ENCODE peak calls at places on chromosome 10, in six cellular contexts. R is K562, T is SK-N-SH, U is IMR-90, D is HepG2, N is GM12878. L is an unnamed sample.

GRCh38 chr10:31928531-31929259 is at the start of gene ARHGAP12:
- DNase-seq in D (peak), U (peak), T (peak), R (peak), N (no peak), L (peak)

GRCh38 chr10:116521424-116522305 is 24.1 kb upstream of the PNLIP start:
- DNase-seq in T (peak), N (no peak), R (peak), U (peak), D (peak), L (peak)

GRCh38 chr10:112585960-112586359 is 138.9 kb downstream of the VTI1A start:
- DNase-seq in U (no peak), T (no peak), N (no peak), D (no peak), R (no peak), L (no peak)

GRCh38 chr10:5956146-5956914 is 21.0 kb downstream of the IL15RA start:
- DNase-seq in U (no peak), R (no peak), T (no peak), N (no peak), D (no peak), L (no peak)

GRCh38 chr10:59536151-59536550 is 173.5 kb downstream of the SLC16A9 start:
- DNase-seq in D (no peak), R (no peak), T (peak), U (peak), N (no peak), L (no peak)

GRCh38 chr10:111128331-111129167 is 51.7 kb downstream of the ADRA2A start:
- DNase-seq in R (peak), N (no peak), U (peak), T (no peak), D (no peak), L (peak)

GRCh38 chr10:83515001-83515400 is 624.3 kb upstream of the GHITM start:
- DNase-seq in R (no peak), D (no peak), N (no peak), U (no peak), T (no peak), L (no peak)

GRCh38 chr10:82340166-82340565 is 465.2 kb downstream of the NRG3 start:
- DNase-seq in R (no peak), U (no peak), D (no peak), T (no peak), N (no peak), L (no peak)

GRCh38 chr10:11593612-11594011 is 17.8 kb downstream of the USP6NL start:
- DNase-seq in U (no peak), R (no peak), T (no peak), N (no peak), D (no peak), L (no peak)

GRCh38 chr10:97882142-97883091 is 32.8 kb downstream of the GOLGA7B start:
- DNase-seq in U (peak), R (no peak), N (no peak), T (no peak), D (no peak), L (peak)

GRCh38 chr10:71347587-71348395 is 28.7 kb downstream of the SLC29A3 start:
- DNase-seq in D (peak), T (no peak), R (no peak), N (no peak), U (no peak), L (no peak)

GRCh38 chr10:111137587-111137986 is 60.8 kb downstream of the ADRA2A start:
- DNase-seq in U (no peak), R (no peak), D (peak), T (no peak), N (no peak), L (no peak)

GRCh38 chr10:125033146-125033924 is 91.4 kb downstream of the ZRANB1 start:
- DNase-seq in N (no peak), R (no peak), U (no peak), T (no peak), D (no peak), L (no peak)

GRCh38 chr10:113087082-113088029 is 137.3 kb downstream of the TCF7L2 start:
- DNase-seq in U (peak), D (peak), T (no peak), R (peak), N (no peak), L (peak)

GRCh38 chr10:118955531-118956252 is 73.8 kb upstream of the NANOS1 start:
- DNase-seq in T (no peak), U (no peak), R (no peak), N (no peak), D (no peak), L (no peak)

GRCh38 chr10:73209705-73210104 is 37.4 kb downstream of the DNAJC9 start:
- DNase-seq in N (no peak), T (no peak), R (no peak), D (no peak), U (peak), L (no peak)

GRCh38 chr10:4748726-4749443 is 77.1 kb upstream of the AKR1E2 start:
- DNase-seq in N (no peak), T (no peak), D (no peak), R (no peak), U (no peak), L (no peak)

GRCh38 chr10:71623098-71623985 is 96.2 kb downstream of the C10orf105 start:
- DNase-seq in U (peak), T (no peak), R (peak), D (no peak), N (no peak), L (peak)

GRCh38 chr10:71156436-71156835 is 55.9 kb upstream of the UNC5B start:
- DNase-seq in R (no peak), T (no peak), D (no peak), N (no peak), U (no peak), L (no peak)

GRCh38 chr10:93294004-93294403 is 188.1 kb downstream of the MYOF start:
- DNase-seq in D (no peak), U (no peak), R (no peak), T (no peak), N (no peak), L (peak)

GRCh38 chr10:80526742-80527141 is 11.0 kb upstream of the SH2D4B start:
- DNase-seq in U (no peak), D (no peak), N (no peak), R (no peak), T (no peak), L (no peak)

GRCh38 chr10:4983615-4984216 is 19.9 kb downstream of the AKR1C2 start:
- DNase-seq in R (no peak), T (no peak), U (no peak), N (no peak), D (peak), L (no peak)

GRCh38 chr10:125711110-125711750 is 8.3 kb upstream of the EDRF1 start:
- DNase-seq in N (no peak), D (peak), U (no peak), R (peak), T (no peak), L (no peak)

GRCh38 chr10:131806646-131807317 is 94.0 kb upstream of the PPP2R2D start:
- DNase-seq in N (no peak), T (no peak), U (no peak), D (no peak), R (no peak), L (no peak)

GRCh38 chr10:105041956-105042355 is 400.9 kb downstream of the SORCS3 start:
- DNase-seq in U (no peak), T (no peak), D (no peak), N (no peak), R (no peak), L (no peak)

GRCh38 chr10:47368431-47369180 is 15.5 kb downstream of the ZNF488 start:
- DNase-seq in N (no peak), U (no peak), D (no peak), R (no peak), T (no peak), L (no peak)

GRCh38 chr10:29709484-29710002 is 74.8 kb upstream of the SVIL start:
- DNase-seq in U (no peak), R (no peak), D (no peak), T (no peak), N (no peak), L (no peak)

GRCh38 chr10:34194259-34194658 is 620.8 kb downstream of the PARD3 start:
- DNase-seq in T (peak), U (peak), N (no peak), R (no peak), D (no peak), L (no peak)

DNA sequence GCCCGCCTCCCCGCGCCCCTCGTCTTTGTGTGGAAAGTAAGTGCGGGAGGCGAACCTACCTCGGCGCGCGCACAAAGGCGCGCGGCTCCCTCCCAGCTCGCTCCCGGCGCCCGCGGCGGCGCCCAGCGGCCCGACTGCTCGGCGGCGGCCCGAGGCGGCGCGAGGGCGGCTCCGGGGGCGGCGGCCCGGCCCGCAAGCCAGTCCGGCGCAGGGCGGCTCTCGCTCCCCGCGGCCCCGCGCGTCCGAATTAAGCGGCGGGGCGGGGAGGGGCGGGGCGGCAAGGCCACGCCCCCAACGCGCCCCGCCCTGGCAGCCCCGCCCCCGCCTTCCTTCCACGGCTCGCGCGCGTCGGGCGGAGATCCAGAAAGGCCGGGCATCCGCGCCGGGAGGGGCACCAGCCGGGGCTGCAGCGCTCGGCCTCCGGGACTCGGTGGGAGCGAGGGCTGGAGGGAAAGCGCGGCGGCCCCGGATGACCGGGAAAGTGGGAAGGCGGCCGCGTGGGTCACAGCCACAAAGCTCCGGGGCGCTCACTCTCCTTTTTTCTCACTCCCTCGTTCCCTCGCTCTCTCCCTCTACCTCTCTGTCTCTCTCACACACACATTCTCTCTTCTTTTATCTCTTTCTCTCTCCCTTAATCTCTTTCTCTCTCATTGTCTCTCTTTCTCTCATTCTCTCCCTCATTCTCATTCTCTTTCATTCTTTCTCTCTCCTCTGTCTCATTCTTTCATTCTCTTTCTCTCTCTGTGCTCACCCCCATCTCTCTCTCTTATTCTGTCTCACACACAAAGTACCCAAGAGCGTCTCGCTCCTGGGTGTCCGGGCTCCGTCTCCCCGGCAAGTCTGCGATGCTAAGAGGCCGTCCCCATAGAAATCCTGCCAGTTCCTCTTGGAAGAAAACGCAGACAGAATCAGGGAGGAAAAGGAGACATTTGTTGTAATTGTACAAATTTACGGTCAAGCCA is 170.2 kb downstream of the FAM107B start:
- DNase-seq in T (peak), R (peak), N (no peak), U (peak), D (no peak), L (peak)
- TF ChIP-seq SMC3 in T (no peak), R (no peak), N (no peak), U (no peak), D (no peak), L (peak)

GRCh38 chr10:24866615-24867583 is 85.5 kb downstream of the PRTFDC1 start:
- DNase-seq in N (no peak), D (peak), R (peak), U (peak), T (no peak), L (peak)
- TF ChIP-seq SMC3 in N (no peak), D (no peak), R (no peak), U (no peak), T (no peak), L (no peak)

DNA sequence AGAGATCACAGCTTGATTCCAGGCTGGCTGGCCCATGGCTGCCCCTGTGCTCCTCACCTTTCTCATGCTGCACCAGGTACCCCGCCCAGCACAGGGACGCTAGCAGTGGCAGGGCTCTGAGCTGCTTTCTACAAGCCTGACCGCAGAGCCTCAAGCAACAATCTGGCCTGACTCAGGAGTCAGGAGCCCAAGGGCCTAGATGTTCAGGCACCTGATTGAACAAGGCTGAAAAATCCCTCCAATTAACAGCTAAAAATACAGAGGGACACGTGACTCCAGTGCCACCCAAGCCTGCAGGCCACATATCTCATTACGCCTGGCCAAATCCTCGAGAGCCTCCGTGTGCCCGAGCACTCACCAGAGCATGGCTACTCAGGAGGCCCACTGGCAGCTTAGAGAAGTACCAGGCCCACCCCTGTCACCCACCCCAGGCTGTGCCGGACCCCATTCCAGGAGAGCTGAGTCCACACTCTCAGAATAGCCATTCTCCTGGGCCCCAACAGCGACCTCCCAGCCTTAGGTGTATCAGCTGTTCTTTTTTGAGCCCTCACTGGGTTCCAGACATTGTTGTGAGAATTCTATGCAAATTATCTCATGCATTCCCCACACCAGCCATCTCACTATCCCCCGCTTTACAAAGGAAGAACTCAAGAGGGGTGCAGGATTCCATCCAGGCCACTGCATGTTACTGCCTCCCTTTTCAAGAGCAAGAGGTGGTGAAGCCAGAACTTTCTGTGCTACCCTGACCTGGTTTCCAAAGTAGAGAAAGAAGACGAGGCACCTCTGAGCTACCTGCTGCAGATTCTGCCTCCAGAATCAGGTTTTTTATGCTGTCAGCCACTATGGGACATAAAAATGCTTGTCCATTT is 98.3 kb downstream of the COL13A1 start:
- DNase-seq in R (no peak), D (no peak), U (no peak), N (no peak), T (no peak), L (no peak)
- TF ChIP-seq SMC3 in R (no peak), D (no peak), U (no peak), N (no peak), T (no peak), L (no peak)

DNA sequence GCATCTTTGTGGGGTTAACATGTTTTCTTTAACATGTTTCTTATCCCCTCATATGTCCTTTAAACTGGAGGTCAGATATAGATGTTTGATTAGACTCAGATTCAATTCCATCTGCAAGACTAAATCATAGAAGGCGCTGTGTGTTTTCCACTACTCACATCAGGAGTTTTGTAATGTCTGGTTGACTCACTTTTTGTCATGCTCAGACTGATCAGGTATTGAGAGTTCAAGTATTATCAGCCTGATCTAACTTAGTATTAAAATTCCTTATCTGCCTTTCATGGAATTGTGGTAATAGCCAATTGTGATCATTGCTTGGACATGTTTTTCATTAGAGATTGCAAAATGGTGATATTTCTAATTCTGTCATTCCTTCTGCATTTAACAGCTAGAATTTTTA is 30.2 kb downstream of the ENTPD7 start:
- DNase-seq in T (no peak), U (peak), D (no peak), N (no peak), R (no peak), L (no peak)
- TF ChIP-seq SMC3 in T (no peak), U (no peak), D (no peak), N (no peak), R (no peak), L (no peak)

DNA sequence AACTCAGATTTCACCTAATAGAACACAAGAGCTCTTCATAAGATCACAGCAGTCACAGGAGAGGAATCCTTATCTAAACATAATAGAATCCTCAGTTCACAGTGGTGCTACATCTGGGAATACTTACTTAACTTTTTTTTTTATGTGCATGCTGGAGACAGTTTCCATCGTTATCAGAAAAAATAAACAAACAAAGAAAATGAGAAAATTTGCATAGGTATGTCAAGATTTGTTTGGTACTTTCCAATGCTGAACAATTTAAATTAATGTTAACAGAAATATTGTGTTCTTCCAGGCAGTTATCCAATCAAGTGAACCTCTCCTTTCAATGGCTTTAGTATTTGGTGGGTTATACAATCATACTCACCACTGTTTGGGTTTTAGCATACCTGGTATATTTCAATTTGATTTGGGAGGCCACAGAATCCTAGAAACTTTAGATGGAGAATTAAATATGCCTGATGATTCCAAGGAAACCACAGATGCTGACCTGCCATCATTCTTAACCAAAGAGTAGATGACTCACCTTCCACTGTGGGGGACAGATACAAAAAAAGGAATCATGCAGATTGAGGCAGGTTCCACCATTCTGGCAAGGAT is 6.4 kb downstream of the CUBN start:
- DNase-seq in T (no peak), D (no peak), N (no peak), R (peak), U (peak), L (no peak)
- TF ChIP-seq SMC3 in T (no peak), D (no peak), N (no peak), R (no peak), U (no peak), L (no peak)

GRCh38 chr10:62053860-62054259 is 152.4 kb downstream of the ARID5B start:
- DNase-seq in U (no peak), R (no peak), T (no peak), D (no peak), N (no peak), L (no peak)

GRCh38 chr10:62050941-62051433 is 149.5 kb downstream of the ARID5B start:
- DNase-seq in U (peak), R (peak), N (peak), T (no peak), D (peak), L (peak)

GRCh38 chr10:62050627-62050924 is 149.1 kb downstream of the ARID5B start:
- DNase-seq in T (no peak), R (no peak), D (no peak), N (no peak), U (no peak), L (no peak)

GRCh38 chr10:62054408-62054807 is 152.9 kb downstream of the ARID5B start:
- DNase-seq in D (no peak), N (no peak), T (no peak), U (no peak), R (no peak), L (no peak)

GRCh38 chr10:62052276-62052675 is 150.8 kb downstream of the ARID5B start:
- DNase-seq in T (no peak), N (no peak), D (no peak), U (no peak), R (no peak), L (no peak)
- TF ChIP-seq SMC3 in T (no peak), N (no peak), D (no peak), U (no peak), R (no peak), L (no peak)

DNA sequence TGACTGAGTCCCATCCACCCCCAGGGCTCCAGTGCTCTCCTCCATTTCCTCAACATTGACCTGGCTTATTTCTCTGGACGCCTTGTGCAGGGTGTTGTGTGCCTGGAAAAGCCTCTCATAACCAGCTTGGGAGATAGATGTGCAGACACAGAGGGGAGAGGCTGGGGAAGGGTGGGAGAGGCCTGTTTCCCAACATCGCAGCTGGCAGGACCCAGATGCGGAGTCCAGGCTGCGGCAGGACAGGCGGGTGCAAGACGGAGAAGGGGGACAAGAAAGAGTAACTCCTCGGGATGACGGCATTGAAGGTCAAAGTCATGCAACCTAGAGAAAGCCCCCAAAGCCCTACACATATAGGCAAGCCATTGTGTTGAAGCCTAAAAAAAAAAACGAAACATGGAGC is 54.1 kb upstream of the ANTXRL start:
- DNase-seq in N (no peak), D (no peak), U (no peak), T (no peak), R (no peak), L (no peak)
- TF ChIP-seq SMC3 in N (no peak), D (no peak), U (no peak), T (no peak), R (no peak), L (no peak)

DNA sequence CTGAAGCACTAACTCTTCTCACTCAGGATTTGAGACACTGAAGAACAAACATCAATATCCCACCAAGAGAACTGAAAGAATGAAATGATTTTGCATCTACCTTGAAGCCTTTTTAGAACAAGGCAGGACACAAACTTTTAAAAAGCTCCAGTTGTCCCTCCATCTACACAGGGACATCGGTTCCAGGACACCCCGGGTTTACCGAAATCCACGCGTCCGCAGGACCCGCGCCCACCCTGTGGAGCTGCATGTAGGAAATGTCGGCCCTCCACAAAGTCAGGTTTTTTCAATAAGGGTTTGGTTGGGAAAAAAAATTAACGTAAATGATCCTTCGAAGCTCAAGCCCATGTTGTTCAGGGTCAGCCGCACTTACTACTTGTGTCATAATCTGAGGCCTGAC is 94.0 kb downstream of the DIP2C start:
- DNase-seq in N (no peak), R (no peak), D (no peak), U (no peak), T (no peak), L (no peak)
- TF ChIP-seq SMC3 in N (no peak), R (no peak), D (no peak), U (no peak), T (no peak), L (no peak)